ENCODE peak calls at places on chromosomes 6 and 20, in five cellular contexts. P is A549, L is IMR-90, X is GM12878, J is HepG2. B is an unnamed sample.
A peak's percentile ranks its signal among the peaks of the same experiment; 100 is the strongest.

GRCh38 chr20:6053064-6053775 is 640 bp downstream of the LRRN4 start:
- DNase-seq in P (no peak), L (no peak), X (no peak), J (no peak), B (no peak)

GRCh38 chr6:27811383-27811782 is 100.8 kb downstream of the OR2B2 start:
- DNase-seq in P (no peak), L (no peak), X (no peak), J (no peak), B (no peak)

GRCh38 chr6:34457747-34458462 is 8.0 kb upstream of the PACSIN1 start:
- DNase-seq in P (no peak), L (no peak), X (no peak), J (peak; percentile 77), B (no peak)

GRCh38 chr6:152673233-152673632 is 24.5 kb upstream of the MYCT1 start:
- DNase-seq in P (no peak), L (peak; percentile 7), X (no peak), J (no peak), B (no peak)

GRCh38 chr20:62348604-62349003 is 18.5 kb downstream of the LAMA5 start:
- DNase-seq in P (no peak), L (no peak), X (no peak), J (no peak), B (no peak)

GRCh38 chr6:93721386-93722048 is 302.2 kb upstream of the EPHA7 start:
- DNase-seq in P (peak; percentile 38), L (no peak), X (no peak), J (peak; percentile 1), B (peak; percentile 38)

GRCh38 chr20:3235661-3236324 is 3.2 kb downstream of the SLC4A11 start:
- DNase-seq in P (no peak), L (peak; percentile 47), X (no peak), J (no peak), B (no peak)

GRCh38 chr6:33824461-33825154 is 20.8 kb upstream of the MLN start:
- DNase-seq in P (peak; percentile 44), L (peak; percentile 21), X (no peak), J (no peak), B (no peak)

GRCh38 chr6:23218751-23219150 is 649.4 kb downstream of the HDGFL1 start:
- DNase-seq in P (no peak), L (no peak), X (no peak), J (no peak), B (no peak)

GRCh38 chr6:135743476-135743875 is 108.0 kb upstream of the PDE7B start:
- DNase-seq in P (no peak), L (no peak), X (no peak), J (no peak), B (no peak)

GRCh38 chr6:28349344-28349891 is 329 bp upstream of the ZKSCAN3 start:
- DNase-seq in P (no peak), L (no peak), X (no peak), J (no peak), B (no peak)

GRCh38 chr6:30219244-30219643 is 6.0 kb upstream of the TRIM26 start:
- DNase-seq in P (peak; percentile 58), L (peak; percentile 44), X (peak; percentile 23), J (peak; percentile 77), B (peak; percentile 44)

GRCh38 chr6:56363796-56364195 is 116.4 kb upstream of the COL21A1 start:
- DNase-seq in P (no peak), L (no peak), X (no peak), J (no peak), B (no peak)

GRCh38 chr6:113539202-113539601 is 317.9 kb upstream of the MARCKS start:
- DNase-seq in P (no peak), L (no peak), X (no peak), J (no peak), B (no peak)

GRCh38 chr6:69887026-69887425 is 20.7 kb downstream of the COL19A1 start:
- DNase-seq in P (no peak), L (peak; percentile 25), X (no peak), J (no peak), B (no peak)

GRCh38 chr6:106025655-106026054 is 60.5 kb upstream of the PRDM1 start:
- DNase-seq in P (no peak), L (peak; percentile 89), X (no peak), J (no peak), B (no peak)

GRCh38 chr6:93393554-93394074 is 25.7 kb downstream of the EPHA7 start:
- DNase-seq in P (no peak), L (no peak), X (no peak), J (no peak), B (no peak)

GRCh38 chr6:125781307-125781868 is 9.4 kb upstream of the NCOA7 start:
- DNase-seq in P (peak; percentile 34), L (peak; percentile 47), X (no peak), J (no peak), B (no peak)
- TF ChIP-seq USF2 in P (no peak), L (no peak), X (no peak), J (no peak), B (no peak)

GRCh38 chr20:774680-775057 is 6.4 kb upstream of the SLC52A3 start:
- DNase-seq in P (no peak), L (no peak), X (no peak), J (no peak), B (no peak)

GRCh38 chr20:776165-776564 is 7.9 kb upstream of the SLC52A3 start:
- DNase-seq in P (no peak), L (no peak), X (no peak), J (no peak), B (no peak)

GRCh38 chr20:774016-774679 is 5.8 kb upstream of the SLC52A3 start:
- DNase-seq in P (no peak), L (no peak), X (no peak), J (no peak), B (no peak)

GRCh38 chr20:772806-773205 is 4.5 kb upstream of the SLC52A3 start:
- DNase-seq in P (no peak), L (no peak), X (no peak), J (no peak), B (no peak)

DNA sequence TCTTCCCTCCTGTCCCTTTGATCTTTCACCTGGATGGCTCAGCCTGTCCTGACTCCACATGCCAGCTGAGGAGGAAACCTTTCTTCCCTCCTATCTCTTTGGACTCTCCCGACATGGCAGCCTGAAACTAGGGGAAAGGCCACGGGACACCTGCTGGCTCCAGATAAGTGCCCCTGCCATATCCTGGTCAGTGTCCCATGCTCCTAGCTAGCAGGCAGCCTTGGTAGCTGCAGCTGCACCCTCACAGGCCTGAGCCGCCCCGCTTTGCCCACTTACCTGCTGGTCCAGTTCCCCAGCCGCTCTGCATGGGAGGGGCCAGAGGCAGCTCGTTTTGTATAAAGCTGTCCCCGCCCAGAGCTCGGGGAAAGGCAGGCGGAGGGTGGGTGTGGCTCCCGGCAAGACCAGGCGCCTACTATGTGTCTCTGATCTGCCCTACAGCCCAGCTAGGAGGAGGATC is 7.4 kb upstream of the SLC52A3 start:
- DNase-seq in P (no peak), L (no peak), X (no peak), J (no peak), B (peak; percentile 77)
- TF ChIP-seq USF2 in P (no peak), L (no peak), X (no peak), J (no peak), B (no peak)

DNA sequence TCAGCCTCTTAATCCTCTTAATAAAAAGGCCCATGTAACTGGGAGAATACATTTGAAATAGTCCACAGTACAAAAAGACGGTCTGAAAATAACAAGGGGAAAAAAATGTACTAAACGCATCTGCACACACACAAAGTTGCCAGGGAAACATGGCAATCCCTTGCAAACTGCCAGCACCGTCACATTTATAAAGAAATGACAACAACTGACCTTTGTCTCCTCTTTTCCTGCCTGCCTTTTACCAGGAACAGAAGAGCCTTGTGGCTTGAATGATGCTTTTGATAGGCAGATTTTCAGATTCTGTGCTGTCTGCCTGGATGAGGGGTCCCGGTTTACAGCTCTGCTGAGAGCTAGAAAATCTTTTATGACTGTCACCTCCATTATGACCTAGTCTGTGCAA is 308.6 kb upstream of the ZFP64 start:
- DNase-seq in P (no peak), L (no peak), X (no peak), J (no peak), B (no peak)
- TF ChIP-seq USF2 in P (no peak), L (no peak), X (no peak), J (no peak), B (no peak)

GRCh38 chr6:10278786-10279185 is 136.1 kb downstream of the TFAP2A start:
- DNase-seq in P (no peak), L (no peak), X (no peak), J (no peak), B (no peak)

GRCh38 chr6:10271982-10272381 is 142.9 kb downstream of the TFAP2A start:
- DNase-seq in P (no peak), L (no peak), X (no peak), J (no peak), B (no peak)

GRCh38 chr6:10272591-10272990 is 142.3 kb downstream of the TFAP2A start:
- DNase-seq in P (no peak), L (no peak), X (no peak), J (no peak), B (no peak)

GRCh38 chr6:10276106-10276505 is 138.8 kb downstream of the TFAP2A start:
- DNase-seq in P (no peak), L (peak; percentile 31), X (no peak), J (no peak), B (no peak)

DNA sequence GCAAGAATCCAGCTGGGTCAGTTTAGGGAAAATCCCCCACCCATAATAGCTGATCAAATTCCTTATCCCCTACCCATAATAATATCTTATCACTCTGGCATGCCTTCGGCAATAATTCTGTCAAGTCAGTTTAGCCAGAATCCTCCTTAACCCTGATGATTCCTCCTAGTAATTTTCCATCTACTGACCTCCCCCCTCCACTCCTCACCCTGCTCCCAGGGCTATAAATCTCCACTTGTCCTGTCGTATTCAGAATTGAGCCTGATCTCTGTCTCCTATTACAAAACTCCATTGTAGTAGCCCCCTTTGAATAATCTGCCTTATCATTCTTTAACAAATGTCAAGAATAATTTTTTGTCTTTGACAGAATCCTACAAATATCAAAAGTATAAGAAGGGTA is 138.0 kb downstream of the TFAP2A start:
- DNase-seq in P (no peak), L (no peak), X (no peak), J (no peak), B (no peak)
- TF ChIP-seq USF2 in P (no peak), L (no peak), X (no peak), J (no peak), B (no peak)

GRCh38 chr20:46118481-46119020 is 437 bp downstream of the CD40 start:
- DNase-seq in P (no peak), L (no peak), X (no peak), J (no peak), B (peak; percentile 57)
- TF ChIP-seq USF2 in P (no peak), L (no peak), X (no peak), J (no peak), B (no peak)

DNA sequence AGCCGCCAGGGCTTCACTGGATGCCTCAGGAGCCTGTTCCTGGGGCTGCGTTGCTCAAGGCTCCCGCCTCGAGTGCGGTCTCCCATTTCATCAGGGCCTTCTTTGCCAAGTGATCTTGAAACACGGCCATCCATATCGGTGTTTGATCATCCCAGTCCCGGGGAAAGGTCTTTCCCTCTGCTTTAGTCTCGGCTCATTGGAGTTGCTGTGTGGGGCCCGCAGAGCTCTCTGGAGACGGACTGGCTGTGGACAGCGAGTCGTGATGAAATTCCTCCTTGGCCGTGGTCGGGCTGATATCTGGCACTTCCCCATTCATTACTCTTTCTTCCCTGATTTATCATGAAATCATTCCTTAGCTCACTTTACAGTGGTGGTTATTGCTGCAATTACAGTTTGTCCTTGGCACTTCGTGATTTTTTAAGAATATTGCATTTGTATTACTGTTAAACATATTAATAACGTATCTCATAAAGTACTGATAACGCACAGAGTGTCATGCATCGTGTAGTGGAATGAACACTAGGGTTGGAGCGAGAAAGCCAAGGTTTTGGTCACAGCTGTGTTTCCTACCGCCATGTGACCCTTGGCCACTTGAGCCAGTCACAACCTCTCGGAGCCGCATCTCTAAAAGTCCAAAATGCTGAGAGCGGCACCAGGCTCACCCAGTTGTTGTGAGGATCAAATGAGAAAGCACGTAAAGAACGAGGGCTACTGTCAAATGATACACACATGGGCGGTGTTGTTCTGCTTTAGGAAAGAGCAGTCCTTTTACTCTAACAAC is 71.8 kb downstream of the MTHFD1L start:
- DNase-seq in P (no peak), L (no peak), X (no peak), J (no peak), B (no peak)
- TF ChIP-seq USF2 in P (no peak), L (no peak), X (no peak), J (no peak), B (no peak)

B was measured in WTC11.